ENCODE peak calls at places on chromosomes 16 and 17, in eight cellular contexts. M, D, E, K, Z, V, Y and W are unnamed samples.

GRCh38 chr17:17729620-17730249 is 48.5 kb downstream of the RAI1 start:
- DNase-seq in M (peak), D (no peak), E (peak), K (no peak), Z (peak), V (peak), Y (peak), W (peak)

GRCh38 chr16:21076186-21076883 is 74.3 kb downstream of the DNAH3 start:
- DNase-seq in M (no peak), D (no peak), E (no peak), K (no peak), Z (peak), V (no peak), Y (no peak), W (no peak)

GRCh38 chr17:62676952-62677596 is 49.6 kb downstream of the MRC2 start:
- DNase-seq in M (no peak), D (no peak), E (no peak), K (no peak), Z (no peak), V (no peak), Y (no peak), W (no peak)

GRCh38 chr16:68790130-68790761 is 53.1 kb upstream of the TANGO6 start:
- DNase-seq in M (peak), D (peak), E (no peak), K (peak), Z (peak), V (peak), Y (no peak), W (no peak)

GRCh38 chr16:471353-472198 is 46.1 kb downstream of the RAB11FIP3 start:
- DNase-seq in M (no peak), D (no peak), E (no peak), K (peak), Z (peak), V (no peak), Y (no peak), W (no peak)

GRCh38 chr17:17682737-17683675 is 1.7 kb downstream of the RAI1 start:
- DNase-seq in M (peak), D (no peak), E (peak), K (peak), Z (peak), V (peak), Y (no peak), W (peak)

GRCh38 chr17:79922161-79922569 is 82.9 kb upstream of the CBX4 start:
- DNase-seq in M (no peak), D (no peak), E (no peak), K (no peak), Z (no peak), V (no peak), Y (no peak), W (no peak)

GRCh38 chr17:19716108-19717030 is at the start of gene SLC47A2:
- DNase-seq in M (no peak), D (no peak), E (no peak), K (no peak), Z (peak), V (no peak), Y (no peak), W (no peak)

GRCh38 chr17:79294459-79295071 is 219.9 kb downstream of the ENGASE start:
- DNase-seq in M (peak), D (no peak), E (peak), K (peak), Z (peak), V (peak), Y (peak), W (peak)

GRCh38 chr16:24635900-24636610 is 93.4 kb upstream of the TNRC6A start:
- DNase-seq in M (peak), D (no peak), E (no peak), K (peak), Z (peak), V (peak), Y (no peak), W (no peak)

GRCh38 chr17:9658593-9659211 is 13.4 kb downstream of the USP43 start:
- DNase-seq in M (no peak), D (no peak), E (no peak), K (peak), Z (no peak), V (no peak), Y (no peak), W (no peak)

GRCh38 chr16:30659507-30660423 is 1.5 kb downstream of the FBRS start:
- DNase-seq in M (no peak), D (no peak), E (peak), K (no peak), Z (peak), V (peak), Y (no peak), W (no peak)

GRCh38 chr17:42586514-42587230 is 9.1 kb upstream of the PSMC3IP start:
- DNase-seq in M (no peak), D (no peak), E (no peak), K (no peak), Z (no peak), V (no peak), Y (peak), W (peak)

GRCh38 chr17:44981221-44981968 is 13.3 kb upstream of the C1QL1 start:
- DNase-seq in M (no peak), D (no peak), E (no peak), K (no peak), Z (peak), V (no peak), Y (no peak), W (no peak)

GRCh38 chr16:24539295-24539849 is at the start of gene RBBP6:
- DNase-seq in M (peak), D (peak), E (peak), K (peak), Z (peak), V (peak), Y (peak), W (peak)

GRCh38 chr16:58051821-58052603 is 26.5 kb downstream of the MMP15 start:
- DNase-seq in M (no peak), D (no peak), E (no peak), K (no peak), Z (no peak), V (no peak), Y (no peak), W (no peak)

GRCh38 chr17:58332720-58333395 is 4.3 kb upstream of the TSPOAP1 start:
- DNase-seq in M (no peak), D (peak), E (no peak), K (no peak), Z (no peak), V (no peak), Y (no peak), W (no peak)

GRCh38 chr16:48110982-48111381 is 44.8 kb downstream of the ABCC12 start:
- DNase-seq in M (no peak), D (peak), E (no peak), K (no peak), Z (no peak), V (no peak), Y (no peak), W (no peak)